ENCODE peak calls at places on chromosome 10, in six cellular contexts. D is GM23248, V is uterus, I is SJSA1, L is OCI-LY7, P is astrocyte. N is an unnamed sample.
A peak's percentile ranks its signal among the peaks of the same experiment; 100 is the strongest.

GRCh38 chr10:80272793-80273522 is 16.5 kb downstream of the MAT1A start:
- DNase-seq in I (no peak), V (no peak), P (no peak), D (peak; percentile 28), L (no peak), N (no peak)

GRCh38 chr10:113454341-113455061 is 98.4 kb upstream of the HABP2 start:
- DNase-seq in I (peak; percentile 46), D (peak; percentile 66), L (peak; percentile 40), V (peak; percentile 23), P (no peak), N (peak; percentile 55)

GRCh38 chr10:30813872-30814471 is 184.4 kb upstream of the LYZL2 start:
- DNase-seq in P (peak; percentile 95), D (peak; percentile 90), V (no peak), I (peak; percentile 49), L (no peak), N (no peak)

GRCh38 chr10:76491216-76491615 is 1059.8 kb downstream of the LRMDA start:
- DNase-seq in V (no peak), I (no peak), P (peak; percentile 82), D (no peak), L (no peak), N (no peak)

GRCh38 chr10:79422178-79422892 is 23.1 kb downstream of the ZCCHC24 start:
- DNase-seq in L (no peak), I (peak; percentile 90), V (peak; percentile 84), D (peak; percentile 96), P (peak; percentile 79), N (no peak)

GRCh38 chr10:132893090-132893489 is 49.3 kb downstream of the CFAP46 start:
- DNase-seq in L (no peak), I (no peak), D (no peak), V (peak; percentile 10), P (no peak), N (no peak)

GRCh38 chr10:23702977-23703414 is 264.1 kb downstream of the OTUD1 start:
- DNase-seq in L (peak; percentile 72), P (peak; percentile 27), V (peak; percentile 19), I (peak; percentile 23), D (peak; percentile 74), N (peak; percentile 62)

GRCh38 chr10:133226251-133226808 is 3.7 kb upstream of the UTF1 start:
- DNase-seq in I (no peak), D (peak; percentile 45), V (no peak), P (no peak), L (no peak), N (no peak)

GRCh38 chr10:79358811-79359210 is 11.5 kb downstream of the PPIF start:
- DNase-seq in P (no peak), L (no peak), I (no peak), V (no peak), D (no peak), N (peak; percentile 58)

GRCh38 chr10:12684784-12685183 is 316.7 kb downstream of the CCDC3 start:
- DNase-seq in L (no peak), P (no peak), V (no peak), D (no peak), I (no peak), N (no peak)

GRCh38 chr10:33143160-33143728 is 185.2 kb upstream of the ITGB1 start:
- DNase-seq in V (no peak), L (no peak), I (peak; percentile 53), D (peak; percentile 95), P (peak; percentile 86), N (no peak)

GRCh38 chr10:33145451-33146188 is 187.6 kb upstream of the ITGB1 start:
- DNase-seq in D (no peak), I (peak; percentile 82), L (no peak), P (no peak), V (no peak), N (peak; percentile 51)

GRCh38 chr10:33139191-33139646 is 181.2 kb upstream of the ITGB1 start:
- DNase-seq in I (no peak), P (no peak), L (peak; percentile 67), D (no peak), V (no peak), N (no peak)

GRCh38 chr10:33146189-33146524 is 188.1 kb upstream of the ITGB1 start:
- DNase-seq in D (no peak), V (no peak), I (no peak), L (no peak), P (no peak), N (no peak)

GRCh38 chr10:33142290-33142689 is 184.3 kb upstream of the ITGB1 start:
- DNase-seq in L (no peak), V (no peak), I (no peak), D (no peak), P (no peak), N (no peak)
- H3K4me1 ChIP-seq in L (peaks cover 12% of the 10 kb centered on the region), V (no peaks in the 10 kb centered on the region), I (peaks cover 38% of the 10 kb centered on the region), D (peaks cover 18% of the 10 kb centered on the region), P (peaks cover 31% of the 10 kb centered on the region), N (no peaks in the 10 kb centered on the region)

DNA sequence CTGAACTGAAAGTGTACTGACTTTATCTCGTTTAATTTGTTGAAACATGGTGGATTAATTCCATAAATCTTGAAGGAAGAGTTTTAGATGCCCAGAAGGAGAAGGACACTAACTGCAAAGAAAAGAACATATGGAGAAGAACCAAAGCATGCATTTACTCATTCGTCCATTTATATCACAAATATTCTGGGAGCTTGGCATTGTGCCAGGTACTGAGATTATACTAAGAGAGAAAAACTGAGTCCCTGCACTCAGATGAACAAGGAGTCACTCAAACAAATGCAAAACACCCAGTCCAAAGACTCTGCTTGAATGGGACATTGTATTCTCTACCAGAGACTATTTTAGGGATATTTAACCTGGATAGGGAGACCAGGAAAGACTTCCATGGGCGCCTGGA is 588.0 kb upstream of the MGMT start:
- DNase-seq in P (no peak), V (no peak), L (no peak), D (no peak), I (no peak), N (no peak)
- H3K4me3 ChIP-seq in P (no peak overlapping the region), V (no peak overlapping the region), L (no peak overlapping the region), D (no peak overlapping the region), I (no peak overlapping the region), N (no peak overlapping the region)

DNA sequence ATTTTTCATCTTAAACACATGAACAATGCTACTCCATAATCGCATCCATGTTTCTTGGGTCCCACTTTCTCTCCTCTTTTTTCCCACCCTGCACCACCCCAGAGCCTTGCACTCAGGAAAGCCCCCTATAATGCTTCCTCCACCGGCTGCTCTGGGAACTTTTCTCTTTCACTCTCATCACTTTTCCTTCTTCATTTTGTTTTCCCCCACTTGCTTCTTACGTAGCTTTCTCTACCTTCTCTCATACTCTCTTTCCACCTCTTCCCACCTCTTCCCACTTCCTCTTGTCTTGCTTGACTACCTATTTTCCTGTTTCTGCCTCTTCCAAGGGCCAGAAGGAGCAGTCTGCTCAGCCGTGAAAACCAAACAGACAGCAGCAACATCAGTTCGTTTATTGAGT is 229.5 kb upstream of the RHOBTB1 start:
- DNase-seq in V (no peak), D (no peak), P (no peak), I (no peak), L (no peak), N (no peak)
- H3K27ac ChIP-seq in V (no peak overlapping the region), D (no peak overlapping the region), P (no peak overlapping the region), I (no peak overlapping the region), L (no peak overlapping the region), N (no peak overlapping the region)

DNA sequence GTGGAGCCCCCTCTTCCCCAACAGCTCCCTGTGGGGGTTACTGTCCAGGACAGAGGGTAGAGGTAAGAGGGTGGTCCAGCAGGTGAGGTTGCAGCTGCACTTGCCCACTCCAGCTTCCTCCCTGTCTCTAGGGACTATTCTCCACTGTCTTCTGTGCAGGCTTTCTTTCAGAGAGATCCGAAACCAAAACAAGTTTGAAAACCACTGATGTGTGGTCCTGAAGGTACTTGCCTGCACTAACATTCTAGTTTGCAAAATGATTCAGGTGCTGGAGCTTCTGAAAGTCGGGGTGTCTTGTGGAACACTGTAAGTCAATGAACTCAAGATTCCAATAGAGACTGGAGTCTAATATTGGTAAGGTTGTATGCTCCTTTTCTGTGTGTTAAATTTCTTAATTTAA is 63.1 kb downstream of the BLNK start:
- DNase-seq in V (no peak), D (no peak), I (no peak), L (peak; percentile 64), P (no peak), N (no peak)
- H3K4me1 ChIP-seq in V (no peaks in the 10 kb centered on the region), D (no peaks in the 10 kb centered on the region), I (no peaks in the 10 kb centered on the region), L (peaks cover 41% of the 10 kb centered on the region), P (no peaks in the 10 kb centered on the region), N (no peaks in the 10 kb centered on the region)

GRCh38 chr10:70437721-70438120 is 3.8 kb downstream of the NODAL start:
- DNase-seq in D (no peak), V (no peak), I (no peak), P (no peak), L (no peak), N (no peak)

GRCh38 chr10:70441161-70441876 is at the start of gene NODAL:
- DNase-seq in P (no peak), L (no peak), I (no peak), D (no peak), V (no peak), N (no peak)

GRCh38 chr10:70442332-70442988 is 979 bp upstream of the NODAL start:
- DNase-seq in D (no peak), V (no peak), P (no peak), L (no peak), I (no peak), N (no peak)

GRCh38 chr10:70441877-70442205 is 360 bp upstream of the NODAL start:
- DNase-seq in V (no peak), P (no peak), D (no peak), I (no peak), L (no peak), N (no peak)

GRCh38 chr10:70440296-70441160 is 953 bp downstream of the NODAL start:
- DNase-seq in P (no peak), V (no peak), I (no peak), D (peak; percentile 32), L (no peak), N (no peak)
- H3K4me3 ChIP-seq in P (peak overlapping the region; percentile 32), V (peak overlapping the region; percentile 8), I (no peak overlapping the region), D (peak overlapping the region; percentile 44), L (no peak overlapping the region), N (no peak overlapping the region)